ENCODE peak calls at places on chromosomes 16 and 17, in nine cellular contexts. One of them, this sample, is unnamed.

GRCh38 chr17:18025596-18026407 is 13.2 kb downstream of the ATPAF2 start:
- DNase-seq in BJ: no peak
- DNase-seq in naive B cell: no peak
- DNase-seq in stimulated activated CD8-positive, alpha-beta memory T cell treated with anti-CD3 and anti-CD28 coated beads, Interleukin-15, amount 100 ng/mL, for 24 hours: no peak
- DNase-seq in D341Med: no peak
- DNase-seq in activated T-cell treated with anti-CD3 and anti-CD28 coated beads, Interleukin-2, amount 50 U/mL, for 24 hours: no peak
- DNase-seq in neuronal stem cell: no peak
- DNase-seq in NCI-H524: no peak
- DNase-seq in WTC11: no peak
- DNase-seq in this sample: no peak

GRCh38 chr17:28532063-28532960 is 20.1 kb downstream of the UNC119 start:
- DNase-seq in WTC11: no peak
- DNase-seq in BJ: no peak
- DNase-seq in stimulated activated CD8-positive, alpha-beta memory T cell treated with anti-CD3 and anti-CD28 coated beads, Interleukin-15, amount 100 ng/mL, for 24 hours: no peak
- DNase-seq in D341Med: no peak
- DNase-seq in neuronal stem cell: no peak
- DNase-seq in activated T-cell treated with anti-CD3 and anti-CD28 coated beads, Interleukin-2, amount 50 U/mL, for 24 hours: no peak
- DNase-seq in naive B cell: no peak
- DNase-seq in NCI-H524: peak
- DNase-seq in this sample: no peak

GRCh38 chr16:80816372-80816771 is 12.0 kb upstream of the CDYL2 start:
- DNase-seq in activated T-cell treated with anti-CD3 and anti-CD28 coated beads, Interleukin-2, amount 50 U/mL, for 24 hours: no peak
- DNase-seq in naive B cell: no peak
- DNase-seq in BJ: no peak
- DNase-seq in neuronal stem cell: no peak
- DNase-seq in NCI-H524: no peak
- DNase-seq in stimulated activated CD8-positive, alpha-beta memory T cell treated with anti-CD3 and anti-CD28 coated beads, Interleukin-15, amount 100 ng/mL, for 24 hours: no peak
- DNase-seq in WTC11: no peak
- DNase-seq in D341Med: no peak
- DNase-seq in this sample: no peak

GRCh38 chr17:81008140-81008539 is 16.5 kb downstream of the CHMP6 start:
- DNase-seq in WTC11: no peak
- DNase-seq in stimulated activated CD8-positive, alpha-beta memory T cell treated with anti-CD3 and anti-CD28 coated beads, Interleukin-15, amount 100 ng/mL, for 24 hours: no peak
- DNase-seq in BJ: no peak
- DNase-seq in neuronal stem cell: no peak
- DNase-seq in naive B cell: no peak
- DNase-seq in NCI-H524: no peak
- DNase-seq in activated T-cell treated with anti-CD3 and anti-CD28 coated beads, Interleukin-2, amount 50 U/mL, for 24 hours: no peak
- DNase-seq in D341Med: peak
- DNase-seq in this sample: no peak

GRCh38 chr17:28018439-28019070 is 23.9 kb upstream of the NLK start:
- DNase-seq in neuronal stem cell: no peak
- DNase-seq in naive B cell: no peak
- DNase-seq in D341Med: no peak
- DNase-seq in activated T-cell treated with anti-CD3 and anti-CD28 coated beads, Interleukin-2, amount 50 U/mL, for 24 hours: no peak
- DNase-seq in stimulated activated CD8-positive, alpha-beta memory T cell treated with anti-CD3 and anti-CD28 coated beads, Interleukin-15, amount 100 ng/mL, for 24 hours: no peak
- DNase-seq in WTC11: no peak
- DNase-seq in BJ: no peak
- DNase-seq in NCI-H524: no peak
- DNase-seq in this sample: no peak

GRCh38 chr16:58491-59439 is 5.1 kb downstream of the SNRNP25 start:
- DNase-seq in D341Med: no peak
- DNase-seq in NCI-H524: no peak
- DNase-seq in BJ: no peak
- DNase-seq in stimulated activated CD8-positive, alpha-beta memory T cell treated with anti-CD3 and anti-CD28 coated beads, Interleukin-15, amount 100 ng/mL, for 24 hours: no peak
- DNase-seq in naive B cell: no peak
- DNase-seq in WTC11: no peak
- DNase-seq in activated T-cell treated with anti-CD3 and anti-CD28 coated beads, Interleukin-2, amount 50 U/mL, for 24 hours: no peak
- DNase-seq in neuronal stem cell: no peak
- DNase-seq in this sample: no peak

GRCh38 chr17:50498021-50498874 is 10.0 kb upstream of the MYCBPAP start:
- DNase-seq in WTC11: no peak
- DNase-seq in neuronal stem cell: no peak
- DNase-seq in D341Med: no peak
- DNase-seq in naive B cell: no peak
- DNase-seq in NCI-H524: no peak
- DNase-seq in BJ: no peak
- DNase-seq in activated T-cell treated with anti-CD3 and anti-CD28 coated beads, Interleukin-2, amount 50 U/mL, for 24 hours: no peak
- DNase-seq in stimulated activated CD8-positive, alpha-beta memory T cell treated with anti-CD3 and anti-CD28 coated beads, Interleukin-15, amount 100 ng/mL, for 24 hours: no peak
- DNase-seq in this sample: no peak

GRCh38 chr17:37405955-37406634 is 541 bp downstream of the ACACA start:
- DNase-seq in neuronal stem cell: no peak
- DNase-seq in NCI-H524: peak
- DNase-seq in BJ: no peak
- DNase-seq in stimulated activated CD8-positive, alpha-beta memory T cell treated with anti-CD3 and anti-CD28 coated beads, Interleukin-15, amount 100 ng/mL, for 24 hours: no peak
- DNase-seq in D341Med: no peak
- DNase-seq in activated T-cell treated with anti-CD3 and anti-CD28 coated beads, Interleukin-2, amount 50 U/mL, for 24 hours: no peak
- DNase-seq in WTC11: no peak
- DNase-seq in naive B cell: no peak
- DNase-seq in this sample: no peak

GRCh38 chr17:28957277-28957991 is 6.1 kb upstream of the PHF12 start:
- DNase-seq in stimulated activated CD8-positive, alpha-beta memory T cell treated with anti-CD3 and anti-CD28 coated beads, Interleukin-15, amount 100 ng/mL, for 24 hours: no peak
- DNase-seq in D341Med: no peak
- DNase-seq in NCI-H524: no peak
- DNase-seq in activated T-cell treated with anti-CD3 and anti-CD28 coated beads, Interleukin-2, amount 50 U/mL, for 24 hours: peak
- DNase-seq in neuronal stem cell: no peak
- DNase-seq in naive B cell: no peak
- DNase-seq in WTC11: no peak
- DNase-seq in BJ: no peak
- DNase-seq in this sample: no peak

GRCh38 chr17:4896332-4897197 is 2.8 kb upstream of the C17orf107 start:
- DNase-seq in NCI-H524: no peak
- DNase-seq in D341Med: no peak
- DNase-seq in stimulated activated CD8-positive, alpha-beta memory T cell treated with anti-CD3 and anti-CD28 coated beads, Interleukin-15, amount 100 ng/mL, for 24 hours: no peak
- DNase-seq in neuronal stem cell: no peak
- DNase-seq in activated T-cell treated with anti-CD3 and anti-CD28 coated beads, Interleukin-2, amount 50 U/mL, for 24 hours: no peak
- DNase-seq in WTC11: no peak
- DNase-seq in naive B cell: no peak
- DNase-seq in BJ: no peak
- DNase-seq in this sample: no peak

This sample was measured in kidney glomerular epithelial cell.